ENCODE peak calls at places on chromosome 10, in four cellular contexts. V is tibial artery, L is HL-60, J is colonic mucosa. O is an unnamed sample.

GRCh38 chr10:49217645-49218044 is 29.5 kb upstream of the TMEM273 start:
- DNase-seq in J (no peak), L (no peak), V (no peak), O (no peak)

GRCh38 chr10:114045738-114046458 is 2.2 kb downstream of the ADRB1 start:
- DNase-seq in L (no peak), V (no peak), J (no peak), O (no peak)

GRCh38 chr10:6019010-6019782 is 41.9 kb upstream of the IL15RA start:
- DNase-seq in L (no peak), J (no peak), V (no peak), O (no peak)

GRCh38 chr10:92407305-92408016 is 116.5 kb downstream of the MARCHF5 start:
- DNase-seq in J (no peak), V (peak; percentile 43), L (no peak), O (no peak)

GRCh38 chr10:12614390-12615003 is 265.1 kb downstream of the CAMK1D start:
- DNase-seq in V (no peak), J (no peak), L (no peak), O (no peak)

GRCh38 chr10:126686732-126687693 is 16.5 kb upstream of the C10orf90 start:
- DNase-seq in J (no peak), L (no peak), V (no peak), O (no peak)

GRCh38 chr10:12434277-12434676 is 84.9 kb downstream of the CAMK1D start:
- DNase-seq in L (no peak), V (no peak), J (no peak), O (no peak)

GRCh38 chr10:131424836-131425506 is 113.5 kb upstream of the TCERG1L start:
- DNase-seq in L (no peak), J (no peak), V (no peak), O (no peak)

GRCh38 chr10:47381427-47382379 is 2.4 kb downstream of the ZNF488 start:
- DNase-seq in V (peak; percentile 9), J (peak; percentile 17), L (no peak), O (no peak)

GRCh38 chr10:67976292-67977245 is 92.1 kb downstream of the SIRT1 start:
- DNase-seq in L (no peak), V (no peak), J (no peak), O (peak; percentile 69)

GRCh38 chr10:3067859-3068179 is 471 bp downstream of the PFKP start:
- DNase-seq in V (no peak), J (peak; percentile 29), L (no peak), O (no peak)

GRCh38 chr10:126080879-126081331 is 184.5 kb downstream of the FANK1 start:
- DNase-seq in J (no peak), L (no peak), V (no peak), O (no peak)

GRCh38 chr10:93745411-93746065 is 12.2 kb upstream of the LGI1 start:
- DNase-seq in V (peak; percentile 24), J (no peak), L (no peak), O (no peak)

GRCh38 chr10:10870523-10871241 is 147.0 kb upstream of the CELF2 start:
- DNase-seq in L (no peak), J (no peak), V (no peak), O (no peak)

GRCh38 chr10:87625658-87626057 is 34.0 kb upstream of the PAPSS2 start:
- DNase-seq in L (no peak), V (no peak), J (no peak), O (no peak)

GRCh38 chr10:87618470-87619423 is 40.9 kb upstream of the PAPSS2 start:
- DNase-seq in L (no peak), V (no peak), J (peak; percentile 82), O (no peak)

GRCh38 chr10:87623191-87623590 is 36.5 kb upstream of the PAPSS2 start:
- DNase-seq in V (no peak), L (no peak), J (no peak), O (no peak)

GRCh38 chr10:87619705-87620104 is 40.0 kb upstream of the PAPSS2 start:
- DNase-seq in J (no peak), V (no peak), L (no peak), O (no peak)

GRCh38 chr10:87622290-87623004 is 37.2 kb upstream of the PAPSS2 start:
- DNase-seq in V (no peak), J (no peak), L (no peak), O (no peak)
- TF ChIP-seq CTCF in V (peak; percentile 34), J (no peak), L (no peak), O (no peak)

GRCh38 chr10:31467791-31468535 is 148.9 kb downstream of the ZEB1 start:
- DNase-seq in J (no peak), V (no peak), L (no peak), O (peak; percentile 9)
- TF ChIP-seq CTCF in J (peak; percentile 51), V (no peak), L (no peak), O (peak; percentile 48)

GRCh38 chr10:97525683-97526110 is 27.0 kb downstream of the UBTD1 start:
- DNase-seq in L (no peak), J (no peak), V (no peak), O (no peak)
- TF ChIP-seq CTCF in L (no peak), J (no peak), V (no peak), O (no peak)

DNA sequence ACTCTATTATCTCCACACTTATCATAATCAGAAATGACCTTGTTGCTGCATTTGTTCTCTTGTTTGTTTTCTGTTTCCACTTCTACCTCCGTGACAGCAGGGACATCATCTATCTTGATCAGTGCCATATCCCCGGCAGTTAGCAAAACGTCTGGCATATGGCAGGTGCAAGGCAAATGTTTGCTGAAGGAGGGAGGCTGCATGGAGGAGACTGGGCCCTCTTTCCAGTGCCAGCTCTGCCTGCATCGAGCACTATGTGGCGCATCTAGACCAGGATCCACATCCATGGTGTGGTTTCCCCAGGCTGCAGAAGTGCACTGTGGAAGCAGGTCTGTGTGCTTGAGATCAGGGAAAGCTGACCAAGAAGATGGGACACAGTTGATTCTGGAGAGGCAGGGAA is 181.2 kb downstream of the KCNMA1 start:
- DNase-seq in L (no peak), J (peak; percentile 58), V (no peak), O (no peak)
- TF ChIP-seq CTCF in L (no peak), J (peak; percentile 20), V (no peak), O (no peak)

GRCh38 chr10:101767966-101768790 is 7.7 kb downstream of the FGF8 start:
- DNase-seq in J (no peak), L (no peak), V (no peak), O (no peak)

GRCh38 chr10:101771380-101771779 is 4.5 kb downstream of the FGF8 start:
- DNase-seq in L (no peak), V (no peak), J (no peak), O (no peak)

GRCh38 chr10:101768791-101769170 is 7.1 kb downstream of the FGF8 start:
- DNase-seq in V (no peak), L (no peak), J (no peak), O (no peak)

GRCh38 chr10:101770331-101771215 is 5.3 kb downstream of the FGF8 start:
- DNase-seq in V (no peak), J (no peak), L (no peak), O (no peak)

GRCh38 chr10:101769541-101770180 is 6.3 kb downstream of the FGF8 start:
- DNase-seq in L (no peak), V (no peak), J (no peak), O (no peak)
- TF ChIP-seq CTCF in L (no peak), V (no peak), J (no peak), O (no peak)

GRCh38 chr10:105068497-105068896 is 427.4 kb downstream of the SORCS3 start:
- DNase-seq in L (no peak), V (no peak), J (no peak), O (no peak)

GRCh38 chr10:105062881-105063280 is 421.8 kb downstream of the SORCS3 start:
- DNase-seq in V (no peak), L (no peak), J (no peak), O (no peak)

GRCh38 chr10:105063796-105064195 is 422.7 kb downstream of the SORCS3 start:
- DNase-seq in L (peak; percentile 25), J (peak; percentile 22), V (no peak), O (peak; percentile 9)
- TF ChIP-seq CTCF in L (peak; percentile 68), J (peak; percentile 56), V (no peak), O (peak; percentile 43)

GRCh38 chr10:21497177-21497807 is 28.2 kb downstream of the SKIDA1 start:
- DNase-seq in V (peak; percentile 88), L (peak; percentile 14), J (peak; percentile 96), O (peak; percentile 95)

GRCh38 chr10:21495002-21495685 is 30.3 kb downstream of the SKIDA1 start:
- DNase-seq in J (no peak), V (no peak), L (no peak), O (no peak)

GRCh38 chr10:21495686-21496284 is 29.7 kb downstream of the SKIDA1 start:
- DNase-seq in L (peak; percentile 60), V (peak; percentile 72), J (peak; percentile 82), O (peak; percentile 81)

GRCh38 chr10:21498416-21498815 is 27.1 kb downstream of the SKIDA1 start:
- DNase-seq in V (no peak), L (no peak), J (no peak), O (no peak)

DNA sequence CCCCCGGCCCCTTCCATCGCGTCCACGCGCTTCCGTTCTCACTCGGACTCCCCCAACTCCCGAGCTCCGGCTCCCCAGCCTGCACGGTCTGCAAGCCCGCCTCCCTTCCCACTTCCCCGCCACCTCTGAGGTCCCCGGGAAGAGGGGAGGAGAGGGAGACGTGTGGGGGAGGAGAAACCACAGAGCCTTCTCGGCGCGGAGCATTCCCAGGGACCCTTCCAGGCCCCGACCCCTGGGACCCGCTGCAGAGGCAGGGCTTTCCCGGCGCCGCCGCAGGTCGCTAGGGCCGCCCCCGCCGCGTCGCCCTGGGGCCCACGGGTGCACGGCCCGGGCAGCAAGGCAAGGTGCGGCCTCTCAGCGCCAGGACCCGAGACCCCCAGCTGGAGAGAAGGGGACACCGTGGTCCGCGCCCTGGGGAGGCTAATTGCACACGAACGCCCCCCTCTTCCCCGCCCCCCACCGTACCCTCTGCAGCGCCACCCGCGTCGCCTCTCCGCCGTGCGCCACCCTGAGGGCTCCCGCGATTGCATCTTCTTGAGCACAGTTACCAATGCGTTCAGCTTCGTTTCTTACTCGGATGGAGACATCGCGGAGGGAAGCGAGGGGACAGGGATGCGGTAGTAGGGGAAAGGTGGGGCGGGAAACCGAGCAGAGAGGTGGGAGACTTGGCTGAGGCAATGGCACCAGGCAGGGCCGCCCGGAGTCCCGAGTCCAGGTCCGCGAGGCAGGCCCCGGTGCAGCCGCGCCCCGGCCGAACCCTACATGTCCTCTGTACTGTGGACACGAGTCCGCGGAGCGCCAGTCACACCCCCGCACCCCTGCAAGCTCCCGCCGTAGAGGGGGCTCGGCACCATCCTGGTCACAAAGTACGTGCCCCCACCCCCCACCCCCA is 29.0 kb downstream of the SKIDA1 start:
- DNase-seq in J (peak; percentile 47), L (peak; percentile 31), V (peak; percentile 41), O (peak; percentile 51)
- TF ChIP-seq CTCF in J (no peak), L (no peak), V (peak; percentile 20), O (peak; percentile 21)

GRCh38 chr10:34280599-34281374 is 534.3 kb downstream of the PARD3 start:
- DNase-seq in L (no peak), J (no peak), V (peak; percentile 75), O (no peak)
- TF ChIP-seq CTCF in L (no peak), J (no peak), V (peak; percentile 42), O (no peak)